ENCODE peak calls at places on chromosomes 4 and X, in five cellular contexts. One of them, this sample, is unnamed.

GRCh38 chr4:187555174-187555573 is 440.4 kb upstream of the ZFP42 start:
- DNase-seq in fibroblast of lung: no peak
- DNase-seq in PC-9: no peak
- DNase-seq in cardiac muscle cell: no peak
- DNase-seq in left ventricle myocardium inferior: no peak
- DNase-seq in this sample: no peak

GRCh38 chrX:16320765-16321355 is 153.6 kb downstream of the MAGEB17 start:
- DNase-seq in cardiac muscle cell: no peak
- DNase-seq in left ventricle myocardium inferior: no peak
- DNase-seq in fibroblast of lung: peak; percentile 45
- DNase-seq in PC-9: no peak
- DNase-seq in this sample: no peak

GRCh38 chr4:8202108-8202507 is 3.0 kb downstream of the SH3TC1 start:
- DNase-seq in cardiac muscle cell: no peak
- DNase-seq in PC-9: no peak
- DNase-seq in left ventricle myocardium inferior: no peak
- DNase-seq in fibroblast of lung: no peak
- DNase-seq in this sample: no peak

GRCh38 chrX:13373027-13373806 is 53.4 kb upstream of the ATXN3L start:
- DNase-seq in PC-9: no peak
- DNase-seq in fibroblast of lung: no peak
- DNase-seq in left ventricle myocardium inferior: no peak
- DNase-seq in cardiac muscle cell: no peak
- DNase-seq in this sample: no peak

GRCh38 chr4:81724925-81725329 is 253.2 kb upstream of the RASGEF1B start:
- DNase-seq in cardiac muscle cell: no peak
- DNase-seq in PC-9: no peak
- DNase-seq in fibroblast of lung: peak; percentile 2
- DNase-seq in left ventricle myocardium inferior: peak; percentile 39
- DNase-seq in this sample: peak; percentile 91

GRCh38 chr4:60724623-60725022 is 475.5 kb upstream of the ADGRL3 start:
- DNase-seq in left ventricle myocardium inferior: no peak
- DNase-seq in PC-9: peak; percentile 46
- DNase-seq in cardiac muscle cell: peak; percentile 12
- DNase-seq in fibroblast of lung: peak; percentile 76
- DNase-seq in this sample: peak; percentile 0

GRCh38 chr4:3313139-3313538 is 20.3 kb downstream of the RGS12 start:
- DNase-seq in cardiac muscle cell: no peak
- DNase-seq in PC-9: no peak
- DNase-seq in left ventricle myocardium inferior: no peak
- DNase-seq in fibroblast of lung: no peak
- DNase-seq in this sample: no peak

GRCh38 chr4:141153751-141154510 is 20.7 kb upstream of the RNF150 start:
- DNase-seq in cardiac muscle cell: peak; percentile 52
- DNase-seq in left ventricle myocardium inferior: no peak
- DNase-seq in PC-9: no peak
- DNase-seq in fibroblast of lung: peak; percentile 49
- DNase-seq in this sample: no peak

GRCh38 chr4:42627887-42628646 is 28.8 kb downstream of the ATP8A1 start:
- DNase-seq in left ventricle myocardium inferior: peak; percentile 83
- DNase-seq in PC-9: no peak
- DNase-seq in cardiac muscle cell: no peak
- DNase-seq in fibroblast of lung: no peak
- DNase-seq in this sample: no peak

GRCh38 chr4:111689214-111689613 is 456.0 kb upstream of the FAM241A start:
- DNase-seq in cardiac muscle cell: no peak
- DNase-seq in fibroblast of lung: peak; percentile 51
- DNase-seq in PC-9: no peak
- DNase-seq in left ventricle myocardium inferior: no peak
- DNase-seq in this sample: no peak

GRCh38 chr4:39814403-39815185 is 116.7 kb downstream of the UBE2K start:
- DNase-seq in fibroblast of lung: peak; percentile 46
- DNase-seq in left ventricle myocardium inferior: no peak
- DNase-seq in PC-9: no peak
- DNase-seq in cardiac muscle cell: peak; percentile 13
- DNase-seq in this sample: no peak

GRCh38 chrX:80578518-80579105 is 158.4 kb downstream of the TENT5D start:
- DNase-seq in fibroblast of lung: peak; percentile 2
- DNase-seq in PC-9: no peak
- DNase-seq in cardiac muscle cell: peak; percentile 23
- DNase-seq in left ventricle myocardium inferior: no peak
- DNase-seq in this sample: peak; percentile 7

GRCh38 chr4:93178279-93178678 is 650.3 kb upstream of the ATOH1 start:
- DNase-seq in left ventricle myocardium inferior: no peak
- DNase-seq in PC-9: no peak
- DNase-seq in fibroblast of lung: peak; percentile 8
- DNase-seq in cardiac muscle cell: no peak
- DNase-seq in this sample: no peak

GRCh38 chr4:78645853-78646757 is 94.5 kb downstream of the ANXA3 start:
- DNase-seq in cardiac muscle cell: no peak
- DNase-seq in left ventricle myocardium inferior: peak; percentile 69
- DNase-seq in fibroblast of lung: peak; percentile 97
- DNase-seq in PC-9: peak; percentile 78
- DNase-seq in this sample: peak; percentile 25

GRCh38 chr4:78496021-78496643 is 55.4 kb upstream of the ANXA3 start:
- DNase-seq in cardiac muscle cell: no peak
- DNase-seq in PC-9: no peak
- DNase-seq in left ventricle myocardium inferior: no peak
- DNase-seq in fibroblast of lung: peak; percentile 27
- DNase-seq in this sample: no peak

GRCh38 chr4:98611649-98612317 is 46.6 kb downstream of the TSPAN5 start:
- DNase-seq in left ventricle myocardium inferior: no peak
- DNase-seq in fibroblast of lung: no peak
- DNase-seq in cardiac muscle cell: no peak
- DNase-seq in PC-9: no peak
- DNase-seq in this sample: no peak

GRCh38 chr4:98612318-98613250 is 45.8 kb downstream of the TSPAN5 start:
- DNase-seq in fibroblast of lung: no peak
- DNase-seq in PC-9: no peak
- DNase-seq in cardiac muscle cell: no peak
- DNase-seq in left ventricle myocardium inferior: no peak
- DNase-seq in this sample: no peak

GRCh38 chr4:98610926-98611325 is 47.5 kb downstream of the TSPAN5 start:
- DNase-seq in cardiac muscle cell: no peak
- DNase-seq in left ventricle myocardium inferior: no peak
- DNase-seq in fibroblast of lung: no peak
- DNase-seq in PC-9: no peak
- DNase-seq in this sample: no peak

GRCh38 chr4:98608343-98608742 is 50.1 kb downstream of the TSPAN5 start:
- DNase-seq in cardiac muscle cell: no peak
- DNase-seq in left ventricle myocardium inferior: no peak
- DNase-seq in fibroblast of lung: no peak
- DNase-seq in PC-9: no peak
- DNase-seq in this sample: no peak

GRCh38 chr4:98609946-98610345 is 48.5 kb downstream of the TSPAN5 start:
- DNase-seq in cardiac muscle cell: no peak
- DNase-seq in PC-9: no peak
- DNase-seq in fibroblast of lung: peak; percentile 34
- DNase-seq in left ventricle myocardium inferior: no peak
- DNase-seq in this sample: no peak
- H3K4me1 ChIP-seq in cardiac muscle cell: peaks cover 31% of the 10 kb centered on the region
- H3K4me1 ChIP-seq in PC-9: no peaks in the 10 kb centered on the region
- H3K4me1 ChIP-seq in fibroblast of lung: peaks cover 3% of the 10 kb centered on the region
- H3K4me1 ChIP-seq in left ventricle myocardium inferior: no peaks in the 10 kb centered on the region
- H3K4me1 ChIP-seq in this sample: no peaks in the 10 kb centered on the region

GRCh38 chrX:119853449-119853848 is 686 bp upstream of the UPF3B start:
- DNase-seq in left ventricle myocardium inferior: no peak
- DNase-seq in cardiac muscle cell: no peak
- DNase-seq in PC-9: no peak
- DNase-seq in fibroblast of lung: no peak
- DNase-seq in this sample: no peak
- H3K4me3 ChIP-seq in left ventricle myocardium inferior: peak overlapping the region; percentile 79
- H3K4me3 ChIP-seq in cardiac muscle cell: peak overlapping the region; percentile 17
- H3K4me3 ChIP-seq in PC-9: peak overlapping the region; percentile 89
- H3K4me3 ChIP-seq in fibroblast of lung: peak overlapping the region; percentile 76
- H3K4me3 ChIP-seq in this sample: no peak overlapping the region

GRCh38 chrX:133598596-133599334 is 183.5 kb upstream of the GPC4 start:
- DNase-seq in left ventricle myocardium inferior: no peak
- DNase-seq in cardiac muscle cell: no peak
- DNase-seq in PC-9: no peak
- DNase-seq in fibroblast of lung: no peak
- DNase-seq in this sample: no peak
- H3K4me1 ChIP-seq in left ventricle myocardium inferior: no peaks in the 10 kb centered on the region
- H3K4me1 ChIP-seq in cardiac muscle cell: no peaks in the 10 kb centered on the region
- H3K4me1 ChIP-seq in PC-9: no peaks in the 10 kb centered on the region
- H3K4me1 ChIP-seq in fibroblast of lung: no peaks in the 10 kb centered on the region
- H3K4me1 ChIP-seq in this sample: no peaks in the 10 kb centered on the region

DNA sequence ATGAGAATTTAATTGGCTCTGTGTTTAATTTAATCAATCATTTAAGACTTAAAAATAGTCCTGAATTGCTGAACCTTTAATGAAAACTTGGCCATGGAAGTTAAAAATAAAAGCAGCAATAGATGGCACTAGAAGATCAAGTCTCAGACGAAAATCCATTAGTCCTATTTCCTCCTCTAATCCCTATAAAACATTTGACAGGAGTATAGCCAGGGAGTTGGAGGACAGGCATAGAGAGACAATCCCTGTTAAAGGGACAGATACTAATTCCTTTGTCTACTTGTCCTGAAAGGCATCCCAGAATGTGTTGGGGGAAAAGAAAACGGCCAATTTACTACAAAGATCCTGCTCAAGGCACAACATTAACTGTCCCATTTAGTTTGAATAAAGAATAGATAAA is 276.3 kb upstream of the TACR3 start:
- DNase-seq in PC-9: no peak
- DNase-seq in cardiac muscle cell: no peak
- DNase-seq in fibroblast of lung: peak; percentile 1
- DNase-seq in left ventricle myocardium inferior: no peak
- DNase-seq in this sample: no peak
- H3K4me3 ChIP-seq in PC-9: no peak overlapping the region
- H3K4me3 ChIP-seq in cardiac muscle cell: no peak overlapping the region
- H3K4me3 ChIP-seq in fibroblast of lung: no peak overlapping the region
- H3K4me3 ChIP-seq in left ventricle myocardium inferior: no peak overlapping the region
- H3K4me3 ChIP-seq in this sample: no peak overlapping the region

DNA sequence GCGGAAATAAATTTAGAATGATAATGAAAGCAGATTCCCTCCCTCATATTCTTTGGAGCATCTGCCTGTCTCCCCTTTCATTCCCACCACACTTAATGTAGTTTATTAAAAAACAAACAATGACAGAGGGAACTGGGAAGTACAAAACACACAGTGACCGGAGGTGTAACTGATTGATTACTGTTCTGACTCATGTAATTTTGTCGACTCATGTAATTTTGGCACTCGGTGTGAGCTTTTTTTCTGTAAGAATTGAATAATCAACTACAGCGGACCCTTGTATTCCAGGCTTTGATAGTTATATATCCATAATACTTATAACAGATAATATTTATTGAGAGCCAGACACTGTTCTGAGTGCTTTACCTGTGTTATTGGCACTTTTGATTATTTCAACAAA is 110.4 kb downstream of the PALLD start:
- DNase-seq in cardiac muscle cell: no peak
- DNase-seq in PC-9: no peak
- DNase-seq in left ventricle myocardium inferior: no peak
- DNase-seq in fibroblast of lung: no peak
- DNase-seq in this sample: no peak
- H3K4me1 ChIP-seq in cardiac muscle cell: peaks cover 32% of the 10 kb centered on the region
- H3K4me1 ChIP-seq in PC-9: peaks cover 38% of the 10 kb centered on the region
- H3K4me1 ChIP-seq in left ventricle myocardium inferior: peaks cover 79% of the 10 kb centered on the region
- H3K4me1 ChIP-seq in fibroblast of lung: peaks cover 7% of the 10 kb centered on the region
- H3K4me1 ChIP-seq in this sample: no peaks in the 10 kb centered on the region

DNA sequence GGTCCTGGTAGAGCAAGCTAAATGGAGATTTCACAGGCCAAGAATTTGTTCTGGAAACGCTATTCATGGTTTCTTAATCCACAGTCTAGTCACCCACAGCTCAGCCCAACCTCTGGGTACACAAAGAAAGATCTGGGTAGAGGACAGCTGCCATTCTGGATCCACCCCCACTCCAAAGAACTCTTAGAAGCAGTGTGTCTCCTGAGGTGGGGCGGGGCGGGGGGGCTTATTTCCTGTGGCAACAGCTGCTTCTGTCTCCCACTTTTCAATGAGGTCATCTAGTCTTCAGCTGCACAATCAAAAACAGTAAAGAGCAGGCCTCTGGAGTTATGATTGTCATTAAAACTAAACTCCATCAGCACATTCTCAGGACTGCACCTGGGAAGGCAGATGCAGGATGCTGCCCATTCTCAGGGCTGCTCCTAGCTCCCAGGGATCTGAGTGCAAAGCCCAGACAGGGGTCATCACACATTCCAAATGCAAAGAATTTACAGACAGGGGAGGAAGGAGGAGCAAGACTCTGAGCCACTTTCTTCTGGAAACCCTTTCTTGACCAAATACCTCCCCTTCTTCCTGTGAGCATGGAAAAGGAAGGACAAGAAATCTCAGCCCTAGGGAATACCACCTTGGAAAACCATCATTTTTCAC is 207.3 kb downstream of the HS6ST2 start:
- DNase-seq in fibroblast of lung: no peak
- DNase-seq in left ventricle myocardium inferior: no peak
- DNase-seq in PC-9: no peak
- DNase-seq in cardiac muscle cell: no peak
- DNase-seq in this sample: no peak
- H3K4me3 ChIP-seq in fibroblast of lung: no peak overlapping the region
- H3K4me3 ChIP-seq in left ventricle myocardium inferior: no peak overlapping the region
- H3K4me3 ChIP-seq in PC-9: no peak overlapping the region
- H3K4me3 ChIP-seq in cardiac muscle cell: no peak overlapping the region
- H3K4me3 ChIP-seq in this sample: no peak overlapping the region

DNA sequence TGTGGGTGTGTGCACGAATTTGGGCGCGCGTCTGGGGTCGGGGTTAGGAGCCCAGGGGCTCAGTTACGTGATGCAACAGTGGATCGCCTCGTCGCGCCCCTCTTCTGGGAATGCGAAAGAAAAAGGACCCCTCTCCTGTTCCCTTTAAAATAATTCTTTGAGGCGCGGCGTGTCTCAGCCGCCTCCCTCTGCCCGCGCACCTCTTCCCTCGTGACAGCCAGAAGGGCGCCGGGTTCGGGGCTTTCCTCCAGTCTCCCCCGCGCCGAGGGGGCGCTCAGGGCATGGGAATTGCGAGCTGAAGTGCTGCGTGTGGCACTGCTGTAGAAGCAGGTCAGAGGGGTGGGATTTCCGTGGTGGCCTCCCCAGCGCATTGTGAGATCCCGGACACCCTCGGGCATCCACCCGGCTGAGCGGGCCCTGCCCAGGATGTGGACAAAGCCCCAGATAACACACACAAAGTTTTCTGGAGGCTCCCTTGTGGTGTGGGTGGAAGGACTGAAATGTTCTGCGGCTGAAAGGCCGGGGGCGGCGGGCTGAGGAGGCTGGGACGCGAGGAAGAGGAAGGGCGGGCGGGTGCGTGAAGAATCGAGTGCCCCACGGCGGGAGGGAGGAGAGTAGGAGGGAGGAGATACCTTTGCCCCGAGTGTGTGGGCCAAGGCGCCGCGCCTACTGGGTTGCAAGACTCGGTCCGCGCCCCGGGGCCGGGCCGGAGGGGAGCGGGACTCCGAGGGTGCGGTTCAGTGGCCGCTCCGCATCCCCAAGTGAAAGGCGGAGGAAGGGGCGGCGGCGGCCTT is 697 bp downstream of the SEPTIN11 start:
- DNase-seq in cardiac muscle cell: peak; percentile 60
- DNase-seq in left ventricle myocardium inferior: peak; percentile 63
- DNase-seq in fibroblast of lung: peak; percentile 60
- DNase-seq in PC-9: no peak
- DNase-seq in this sample: peak; percentile 87
- H3K4me1 ChIP-seq in cardiac muscle cell: peaks cover 9% of the 10 kb centered on the region
- H3K4me1 ChIP-seq in left ventricle myocardium inferior: peaks cover 63% of the 10 kb centered on the region
- H3K4me1 ChIP-seq in fibroblast of lung: peaks cover 12% of the 10 kb centered on the region
- H3K4me1 ChIP-seq in PC-9: peaks cover 14% of the 10 kb centered on the region
- H3K4me1 ChIP-seq in this sample: peaks cover 9% of the 10 kb centered on the region